ENCODE peak calls at places on chromosomes 6 and 20, in eight cellular contexts. C, F, U, E, X, Z, L and J are unnamed samples.

GRCh38 chr6:161434921-161435411 is 161.1 kb upstream of the AGPAT4 start:
- DNase-seq in X (peak; percentile 98), Z (no peak), L (no peak), U (no peak), E (no peak), C (no peak), F (no peak), J (peak; percentile 73)

GRCh38 chr6:147156799-147157382 is 47.3 kb upstream of the STXBP5 start:
- DNase-seq in Z (no peak), C (no peak), E (no peak), X (peak; percentile 40), F (no peak), U (no peak), L (no peak), J (no peak)

GRCh38 chr6:163956571-163957407 is 542.3 kb downstream of the QKI start:
- DNase-seq in U (peak; percentile 88), L (peak; percentile 63), F (peak; percentile 54), X (peak; percentile 82), C (peak; percentile 81), Z (peak; percentile 67), E (peak; percentile 81), J (peak; percentile 57)

GRCh38 chr20:62860391-62860923 is 1.2 kb downstream of the TCFL5 start:
- DNase-seq in X (peak; percentile 39), F (no peak), L (no peak), Z (no peak), C (peak; percentile 35), E (peak; percentile 48), U (no peak), J (peak; percentile 31)

GRCh38 chr6:42532038-42532669 is 31.7 kb upstream of the UBR2 start:
- DNase-seq in U (no peak), L (peak; percentile 54), C (no peak), F (peak; percentile 36), E (peak; percentile 72), Z (peak; percentile 79), X (peak; percentile 83), J (peak; percentile 14)

GRCh38 chr6:9250852-9251251 is 815.5 kb upstream of the SLC35B3 start:
- DNase-seq in Z (peak; percentile 63), U (no peak), X (peak; percentile 70), C (no peak), F (peak; percentile 59), E (peak; percentile 59), L (no peak), J (peak; percentile 24)

GRCh38 chr6:107658920-107659879 is 164.9 kb downstream of the SCML4 start:
- DNase-seq in L (no peak), E (no peak), C (no peak), F (no peak), X (no peak), Z (no peak), U (no peak), J (no peak)

GRCh38 chr6:127951172-127951995 is 50.5 kb upstream of the THEMIS start:
- DNase-seq in L (no peak), F (no peak), E (no peak), Z (no peak), X (no peak), U (no peak), C (no peak), J (no peak)

GRCh38 chr6:144778773-144779531 is 493.8 kb downstream of the UTRN start:
- DNase-seq in Z (no peak), E (peak; percentile 10), F (no peak), L (no peak), U (no peak), X (no peak), C (no peak), J (no peak)

GRCh38 chr20:56245761-56246160 is 2.8 kb upstream of the MC3R start:
- DNase-seq in C (no peak), X (peak; percentile 9), L (no peak), F (no peak), Z (no peak), U (no peak), E (no peak), J (no peak)

GRCh38 chr6:34598725-34599124 is 42.6 kb upstream of the SPDEF start:
- DNase-seq in Z (no peak), E (no peak), L (no peak), F (no peak), C (no peak), X (no peak), U (no peak), J (no peak)

GRCh38 chr20:3563548-3564177 is 92.8 kb downstream of the ATRN start:
- DNase-seq in F (peak; percentile 23), X (peak; percentile 72), U (no peak), L (peak; percentile 37), Z (peak; percentile 41), E (peak; percentile 59), C (no peak), J (no peak)

GRCh38 chr6:112026933-112027332 is 27.0 kb upstream of the CCN6 start:
- DNase-seq in C (no peak), F (no peak), L (no peak), X (no peak), E (no peak), Z (no peak), U (no peak), J (no peak)

GRCh38 chr6:86969573-86969972 is 32.2 kb downstream of the HTR1E start:
- DNase-seq in E (no peak), L (no peak), U (no peak), F (no peak), X (no peak), C (no peak), Z (no peak), J (peak; percentile 47)

DNA sequence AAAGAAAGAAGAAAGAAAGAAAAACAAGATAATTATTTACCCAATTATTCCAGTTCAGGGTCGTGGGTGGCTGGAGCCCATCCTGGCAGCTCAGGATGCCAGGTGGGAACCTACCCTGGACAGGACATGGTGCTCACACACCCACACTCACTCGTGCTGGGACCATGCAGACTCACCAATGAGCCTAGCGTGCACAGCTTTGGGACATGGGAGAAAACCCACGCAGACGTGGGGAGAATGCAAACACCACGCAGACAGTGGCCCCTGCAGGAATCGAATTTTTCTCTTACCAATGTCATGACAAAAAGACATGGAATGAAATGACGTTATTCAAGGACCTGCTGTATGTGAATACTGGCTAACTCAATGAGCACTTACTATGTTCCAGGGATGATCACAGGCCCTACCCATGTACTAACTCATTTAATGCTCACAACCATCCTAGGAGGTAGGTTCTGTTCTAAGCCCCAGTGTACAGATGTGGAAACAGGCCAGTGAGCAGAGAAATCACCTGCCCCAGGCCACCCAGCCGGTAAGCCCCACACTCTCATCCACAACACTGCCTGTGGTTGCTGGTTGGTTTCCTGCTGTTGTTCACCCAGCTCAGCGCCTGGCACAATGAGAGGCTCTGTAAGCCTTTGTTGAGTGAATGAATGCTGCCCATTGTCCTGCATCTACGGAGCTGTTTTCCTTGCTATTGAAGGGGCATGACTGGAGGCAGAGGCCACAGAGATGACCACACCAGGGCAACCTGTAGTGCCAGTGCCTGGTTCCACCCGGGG is 6.8 kb upstream of the PI16 start:
- DNase-seq in C (no peak), E (no peak), Z (peak; percentile 39), U (peak; percentile 72), F (no peak), X (no peak), L (no peak), J (no peak)
- H3K4me3 ChIP-seq in C (no peak overlapping the region), E (no peak overlapping the region), Z (no peak overlapping the region), U (no peak overlapping the region), F (no peak overlapping the region), X (no peak overlapping the region), L (no peak overlapping the region), J (no peak overlapping the region)

DNA sequence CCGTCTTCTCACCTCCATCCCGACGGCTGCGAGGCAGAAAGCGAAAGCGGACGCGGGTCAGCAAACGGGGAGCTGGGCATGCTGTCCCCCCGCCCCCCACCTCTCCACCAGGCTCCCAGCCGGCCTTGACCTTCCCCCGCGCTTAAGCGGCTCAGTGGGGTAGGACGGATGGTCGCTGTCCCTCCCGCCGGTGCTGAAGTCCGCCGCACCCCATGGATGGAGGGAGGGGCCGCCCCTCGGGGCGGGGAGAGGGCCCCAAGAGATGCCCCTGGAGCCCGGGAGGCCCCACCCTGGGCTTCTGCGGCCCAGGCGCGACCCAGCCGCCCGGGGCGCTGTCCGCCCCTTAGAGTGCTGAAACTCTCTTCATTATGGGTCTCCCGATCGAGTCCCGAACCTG is at the start of gene KCNB1:
- DNase-seq in F (peak; percentile 86), U (no peak), Z (no peak), X (peak; percentile 45), C (no peak), L (peak; percentile 36), E (peak; percentile 70), J (peak; percentile 69)
- H3K4me3 ChIP-seq in F (peak within 1 kb of the TSS; percentile 79), U (peak within 1 kb of the TSS; percentile 49), Z (peak within 1 kb of the TSS; percentile 28), X (no peak within 1 kb of the TSS), C (no peak within 1 kb of the TSS), L (peak within 1 kb of the TSS; percentile 51), E (no peak within 1 kb of the TSS), J (peak within 1 kb of the TSS; percentile 74)

DNA sequence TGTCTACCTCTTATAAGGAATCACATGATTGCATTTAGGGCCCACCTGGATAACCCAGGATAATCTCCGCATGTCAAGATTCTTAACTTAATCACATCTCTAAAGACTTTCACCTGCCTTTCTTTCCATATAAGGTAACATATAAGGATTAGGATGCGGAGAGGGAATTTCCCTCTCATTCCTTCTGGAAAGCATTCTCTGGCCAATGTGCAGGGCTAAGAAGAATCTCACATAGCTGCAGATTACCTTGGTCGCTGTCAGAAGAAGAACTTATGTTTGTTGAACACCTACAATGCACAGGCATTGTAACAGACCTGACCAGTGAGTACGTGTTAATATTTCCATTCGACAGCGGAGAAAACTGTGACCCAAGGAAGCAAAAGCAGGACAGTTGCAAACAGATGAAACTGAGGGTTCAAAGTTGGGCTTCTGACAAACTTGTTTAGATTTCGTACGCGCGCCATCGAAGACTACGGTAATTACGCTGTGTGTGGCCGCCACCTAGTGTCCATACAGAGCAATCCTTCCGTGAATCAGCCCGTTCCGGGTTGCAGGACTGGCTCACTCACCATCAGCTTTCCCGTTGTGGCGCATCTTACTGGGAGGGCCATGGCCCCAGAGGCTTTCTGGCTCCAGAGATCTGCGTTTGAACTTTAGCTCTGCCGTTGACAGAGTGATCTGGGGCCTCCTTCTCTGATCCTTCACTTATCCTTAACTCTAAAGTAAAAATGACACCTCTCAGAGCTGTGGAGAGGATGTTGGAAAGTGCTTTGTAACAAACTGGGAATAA is 9.5 kb downstream of the C20orf202 start:
- DNase-seq in E (peak; percentile 84), X (peak; percentile 79), Z (peak; percentile 66), C (peak; percentile 68), U (peak; percentile 88), L (peak; percentile 82), F (peak; percentile 64), J (peak; percentile 52)
- H3K4me3 ChIP-seq in E (no peak overlapping the region), X (no peak overlapping the region), Z (no peak overlapping the region), C (no peak overlapping the region), U (no peak overlapping the region), L (no peak overlapping the region), F (no peak overlapping the region), J (no peak overlapping the region)

GRCh38 chr6:139378226-139378625 is 3.8 kb upstream of the CITED2 start:
- DNase-seq in E (no peak), U (no peak), X (no peak), C (no peak), L (no peak), F (no peak), Z (no peak), J (no peak)

GRCh38 chr6:139374357-139375238 is at the start of gene CITED2:
- DNase-seq in U (peak; percentile 97), E (peak; percentile 97), F (peak; percentile 96), Z (peak; percentile 89), C (peak; percentile 94), L (peak; percentile 49), X (peak; percentile 98), J (peak; percentile 95)

GRCh38 chr6:139376054-139376355 is 1.6 kb upstream of the CITED2 start:
- DNase-seq in X (no peak), F (no peak), C (no peak), L (no peak), E (no peak), U (no peak), Z (no peak), J (no peak)

GRCh38 chr6:139375239-139376053 is 998 bp upstream of the CITED2 start:
- DNase-seq in C (peak; percentile 92), U (peak; percentile 94), X (peak; percentile 99), Z (peak; percentile 83), E (peak; percentile 97), L (peak; percentile 64), F (peak; percentile 93), J (peak; percentile 95)

GRCh38 chr6:139376604-139377218 is 2.3 kb upstream of the CITED2 start:
- DNase-seq in L (peak; percentile 8), U (no peak), E (peak; percentile 17), Z (no peak), X (peak; percentile 75), F (no peak), C (peak; percentile 44), J (no peak)
- H3K4me3 ChIP-seq in L (peak overlapping the region; percentile 83), U (peak overlapping the region; percentile 92), E (peak overlapping the region; percentile 87), Z (peak overlapping the region; percentile 96), X (peak overlapping the region; percentile 99), F (no peak overlapping the region), C (peak overlapping the region; percentile 97), J (no peak overlapping the region)